ENCODE peak calls at places on chromosomes 12 and 14, in seven cellular contexts. Z, L, D, W, J, B and U are unnamed samples.

GRCh38 chr12:53500119-53500775 is 836 bp upstream of the TARBP2 start:
- DNase-seq in B (no peak), W (peak; percentile 92), D (peak; percentile 84), J (peak; percentile 74), L (peak; percentile 50), Z (no peak), U (peak; percentile 69)

GRCh38 chr12:275784-276183 is 13.1 kb upstream of the SLC6A13 start:
- DNase-seq in D (no peak), W (no peak), B (no peak), L (no peak), J (no peak), Z (no peak), U (no peak)

GRCh38 chr14:50957296-50957695 is 13.0 kb upstream of the PYGL start:
- DNase-seq in B (peak; percentile 27), D (no peak), Z (peak; percentile 49), J (no peak), L (no peak), W (no peak), U (no peak)

GRCh38 chr12:123141615-123142517 is 9.0 kb downstream of the PITPNM2 start:
- DNase-seq in J (peak; percentile 73), B (peak; percentile 73), Z (peak; percentile 87), W (peak; percentile 65), L (peak; percentile 64), D (peak; percentile 92), U (peak; percentile 77)

GRCh38 chr14:81555051-81555450 is 21.4 kb upstream of the SEL1L start:
- DNase-seq in L (no peak), B (no peak), J (peak; percentile 66), W (no peak), Z (no peak), D (no peak), U (peak; percentile 7)

GRCh38 chr12:100591979-100592378 is 18.5 kb downstream of the GAS2L3 start:
- DNase-seq in B (no peak), D (no peak), J (no peak), Z (no peak), L (no peak), W (no peak), U (no peak)

GRCh38 chr14:98513558-98513957 is 758.4 kb downstream of the BCL11B start:
- DNase-seq in D (no peak), L (no peak), W (no peak), Z (no peak), J (no peak), B (no peak), U (no peak)

GRCh38 chr14:71387753-71388152 is 480.5 kb downstream of the PCNX1 start:
- DNase-seq in J (no peak), D (no peak), Z (no peak), L (no peak), B (no peak), W (no peak), U (no peak)

GRCh38 chr12:123108682-123109066 is 42.2 kb downstream of the PITPNM2 start:
- DNase-seq in J (no peak), Z (no peak), W (no peak), L (no peak), B (no peak), D (no peak), U (no peak)

GRCh38 chr12:13211859-13212664 is 15.5 kb downstream of the EMP1 start:
- DNase-seq in J (peak; percentile 71), B (peak; percentile 77), L (peak; percentile 66), Z (no peak), W (peak; percentile 43), D (peak; percentile 64), U (peak; percentile 73)

GRCh38 chr12:104294845-104295674 is 8.5 kb upstream of the EID3 start:
- DNase-seq in B (peak; percentile 64), D (no peak), J (no peak), W (no peak), L (no peak), Z (no peak), U (no peak)

GRCh38 chr12:5377997-5378596 is 53.8 kb upstream of the NTF3 start:
- DNase-seq in W (no peak), L (no peak), B (peak; percentile 3), J (peak; percentile 23), D (no peak), Z (no peak), U (no peak)

GRCh38 chr12:101839324-101840283 is 8.8 kb upstream of the GNPTAB start:
- DNase-seq in J (peak; percentile 74), Z (no peak), W (peak; percentile 74), B (peak; percentile 85), L (peak; percentile 77), D (peak; percentile 65), U (peak; percentile 68)

GRCh38 chr12:90978117-90978770 is 23.3 kb upstream of the CCER1 start:
- DNase-seq in J (no peak), B (peak; percentile 81), Z (no peak), D (no peak), L (no peak), W (no peak), U (no peak)

GRCh38 chr12:12546314-12546772 is 16.3 kb downstream of the DUSP16 start:
- DNase-seq in B (peak; percentile 38), L (no peak), Z (no peak), W (no peak), J (no peak), D (no peak), U (no peak)

GRCh38 chr12:53935562-53936341 is 2.9 kb upstream of the HOXC13 start:
- DNase-seq in B (no peak), D (no peak), J (no peak), L (no peak), Z (no peak), W (no peak), U (no peak)

GRCh38 chr12:6451348-6452244 is at the start of gene TAPBPL:
- DNase-seq in J (peak; percentile 83), W (peak; percentile 90), Z (peak; percentile 95), D (peak; percentile 89), L (peak; percentile 81), B (no peak), U (peak; percentile 94)

GRCh38 chr12:120774169-120774916 is 48.7 kb downstream of the ACADS start:
- DNase-seq in W (no peak), J (no peak), L (no peak), D (no peak), B (no peak), Z (no peak), U (no peak)

GRCh38 chr12:989751-990278 is 1.2 kb upstream of the ERC1 start:
- DNase-seq in Z (no peak), J (peak; percentile 16), L (no peak), W (peak; percentile 36), D (peak; percentile 46), B (peak; percentile 56), U (peak; percentile 10)

GRCh38 chr14:97757491-97757890 is 960.3 kb downstream of the VRK1 start:
- DNase-seq in L (no peak), W (no peak), Z (no peak), B (no peak), D (no peak), J (no peak), U (no peak)

GRCh38 chr14:28101992-28102391 is 664.6 kb upstream of the FOXG1 start:
- DNase-seq in L (no peak), J (no peak), Z (no peak), D (no peak), W (no peak), B (no peak), U (no peak)

GRCh38 chr12:3117144-3117581 is 40.0 kb downstream of the TSPAN9 start:
- DNase-seq in B (peak; percentile 37), Z (no peak), D (no peak), W (no peak), L (no peak), J (no peak), U (no peak)

GRCh38 chr12:132596016-132596415 is 14.4 kb downstream of the LRCOL1 start:
- DNase-seq in L (no peak), J (no peak), D (peak; percentile 55), W (no peak), Z (no peak), B (peak; percentile 59), U (peak; percentile 64)

GRCh38 chr12:92164712-92165111 is 19.1 kb upstream of the BTG1 start:
- DNase-seq in W (no peak), L (no peak), J (no peak), B (no peak), Z (no peak), D (no peak), U (no peak)

DNA sequence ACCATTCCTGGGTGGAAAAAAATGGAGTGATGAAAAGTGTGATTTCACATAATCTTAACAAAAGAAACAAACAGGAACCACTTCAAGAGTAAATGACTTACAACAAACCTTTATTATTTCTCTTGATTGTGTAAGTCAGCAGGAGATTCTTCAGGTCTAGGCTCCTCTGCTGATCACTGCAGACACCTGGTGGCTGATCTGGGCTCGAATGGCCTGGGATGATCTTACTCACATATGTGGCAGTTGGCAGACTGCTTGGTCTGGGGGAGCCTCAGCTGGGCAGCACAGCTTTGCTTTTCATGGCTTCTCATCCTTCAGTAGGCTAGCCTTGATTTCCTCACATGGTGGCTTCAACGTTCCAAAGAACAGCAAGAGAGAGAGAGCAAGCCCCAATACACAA is 215.4 kb upstream of the PRICKLE1 start:
- DNase-seq in D (no peak), Z (no peak), W (no peak), L (no peak), J (no peak), B (peak; percentile 11), U (no peak)
- TF ChIP-seq CTCF in D (no peak), Z (no peak), W (no peak), L (no peak), J (no peak), B (peak; percentile 14), U (no peak)

GRCh38 chr14:84770030-84770429 is 759.9 kb upstream of the FLRT2 start:
- DNase-seq in B (peak; percentile 7), J (no peak), W (no peak), L (no peak), Z (no peak), D (no peak), U (no peak)

GRCh38 chr14:84767434-84767833 is 762.5 kb upstream of the FLRT2 start:
- DNase-seq in L (no peak), W (no peak), Z (no peak), D (no peak), J (no peak), B (no peak), U (no peak)
- H3K9me3 ChIP-seq in L (no peaks in the 10 kb centered on the region), W (no peaks in the 10 kb centered on the region), Z (no peaks in the 10 kb centered on the region), D (no peaks in the 10 kb centered on the region), J (no peaks in the 10 kb centered on the region), B (no peaks in the 10 kb centered on the region), U (no peaks in the 10 kb centered on the region)

GRCh38 chr12:27436029-27436428 is 10.5 kb upstream of the SMCO2 start:
- DNase-seq in Z (no peak), D (no peak), W (no peak), J (no peak), B (peak; percentile 28), L (no peak), U (no peak)

GRCh38 chr12:27437839-27438238 is 8.7 kb upstream of the SMCO2 start:
- DNase-seq in J (no peak), Z (no peak), B (no peak), D (no peak), L (no peak), W (no peak), U (no peak)

GRCh38 chr12:27436768-27437167 is 9.8 kb upstream of the SMCO2 start:
- DNase-seq in D (no peak), J (no peak), B (no peak), Z (no peak), L (no peak), W (no peak), U (no peak)

GRCh38 chr12:27431185-27431584 is 15.4 kb upstream of the SMCO2 start:
- DNase-seq in J (no peak), W (no peak), D (no peak), B (no peak), L (no peak), Z (no peak), U (no peak)

GRCh38 chr12:27434673-27435565 is 11.6 kb upstream of the SMCO2 start:
- DNase-seq in B (peak; percentile 33), Z (no peak), W (no peak), D (peak; percentile 11), J (peak; percentile 17), L (no peak), U (peak; percentile 11)
- TF ChIP-seq CTCF in B (peak; percentile 72), Z (peak; percentile 18), W (peak; percentile 36), D (no peak), J (peak; percentile 29), L (peak; percentile 19), U (no peak)

GRCh38 chr12:14607561-14607960 is 39.9 kb upstream of the PLBD1 start:
- DNase-seq in W (no peak), L (no peak), Z (no peak), D (no peak), B (no peak), J (no peak), U (no peak)
- H3K9me3 ChIP-seq in W (no peaks in the 10 kb centered on the region), L (peaks cover 40% of the 10 kb centered on the region), Z (peaks cover 12% of the 10 kb centered on the region), D (peaks cover 44% of the 10 kb centered on the region), B (peaks cover 5% of the 10 kb centered on the region), J (no peaks in the 10 kb centered on the region), U (no peaks in the 10 kb centered on the region)